ENCODE peak calls at places on chromosome 14, in four cellular contexts. E is activated T-helper 1 cell treated with Interleukin-2 at 50 U/mL for 16 hours, W is EL, K is fibroblast of the aortic adventitia. X is an unnamed sample.

GRCh38 chr14:33780035-33780434 is 170.8 kb downstream of the EGLN3 start:
- DNase-seq in E (no peak), K (no peak), W (no peak), X (no peak)

GRCh38 chr14:38056270-38056669 is 151.4 kb upstream of the SSTR1 start:
- DNase-seq in E (no peak), W (no peak), K (no peak), X (no peak)

GRCh38 chr14:80507292-80507869 is 296.1 kb upstream of the DIO2 start:
- DNase-seq in W (no peak), E (no peak), K (no peak), X (no peak)

GRCh38 chr14:24290746-24291145 is 8.8 kb downstream of the DHRS1 start:
- DNase-seq in W (no peak), E (no peak), K (no peak), X (no peak)

GRCh38 chr14:104558231-104559042 is 21.1 kb upstream of the C14orf180 start:
- DNase-seq in E (no peak), W (no peak), K (no peak), X (no peak)

GRCh38 chr14:73773441-73774243 is 59.5 kb upstream of the PNMA1 start:
- DNase-seq in K (no peak), E (no peak), W (no peak), X (no peak)

GRCh38 chr14:94904636-94905035 is 134.7 kb upstream of the GSC start:
- DNase-seq in E (no peak), W (peak), K (peak), X (no peak)

GRCh38 chr14:31336646-31337045 is 83.7 kb downstream of the HEATR5A start:
- DNase-seq in W (peak), E (no peak), K (peak), X (no peak)

GRCh38 chr14:22849212-22849819 is 12.9 kb downstream of the MMP14 start:
- DNase-seq in W (no peak), K (peak), E (no peak), X (no peak)

GRCh38 chr14:96748371-96748770 is 48.8 kb upstream of the VRK1 start:
- DNase-seq in W (no peak), E (no peak), K (no peak), X (no peak)

GRCh38 chr14:38125484-38125912 is 82.2 kb upstream of the SSTR1 start:
- DNase-seq in K (no peak), W (no peak), E (no peak), X (no peak)

GRCh38 chr14:64119535-64119934 is 174.6 kb downstream of the ESR2 start:
- DNase-seq in E (no peak), W (no peak), K (no peak), X (no peak)

GRCh38 chr14:61927521-61927920 is 165.3 kb downstream of the SNAPC1 start:
- DNase-seq in W (peak), K (peak), E (no peak), X (no peak)

GRCh38 chr14:79500489-79500888 is 710.8 kb downstream of the DIO2 start:
- DNase-seq in E (no peak), K (no peak), W (no peak), X (no peak)

GRCh38 chr14:96001866-96002510 is 37.2 kb upstream of the C14orf132 start:
- DNase-seq in E (no peak), K (no peak), W (peak), X (no peak)

GRCh38 chr14:104384776-104385071 is 194.8 kb upstream of the C14orf180 start:
- DNase-seq in E (no peak), W (no peak), K (no peak), X (no peak)

GRCh38 chr14:99524804-99525698 is 43.8 kb downstream of the CCNK start:
- DNase-seq in W (peak), E (no peak), K (peak), X (no peak)

GRCh38 chr14:67668559-67668958 is 5.9 kb downstream of the VTI1B start:
- DNase-seq in E (no peak), K (no peak), W (no peak), X (no peak)

GRCh38 chr14:73264896-73265720 is 27.8 kb downstream of the PAPLN start:
- DNase-seq in W (no peak), E (no peak), K (no peak), X (no peak)

GRCh38 chr14:34113051-34113511 is 162.2 kb upstream of the EGLN3 start:
- DNase-seq in W (peak), K (peak), E (no peak), X (no peak)

GRCh38 chr14:72594099-72594901 is 299.6 kb downstream of the DPF3 start:
- DNase-seq in W (no peak), E (no peak), K (no peak), X (no peak)

GRCh38 chr14:106883218-106883692 is 1356.9 kb downstream of the TMEM121 start:
- DNase-seq in K (no peak), E (no peak), W (peak), X (no peak)

GRCh38 chr14:20797159-20797558 is 5.5 kb downstream of the RNASE1 start:
- DNase-seq in W (no peak), E (no peak), K (no peak), X (no peak)

GRCh38 chr14:54446201-54446693 is 5.1 kb upstream of the CNIH1 start:
- DNase-seq in E (no peak), K (peak), W (no peak), X (no peak)

GRCh38 chr14:105267820-105268548 is 19.7 kb downstream of the BTBD6 start:
- DNase-seq in K (no peak), W (no peak), E (no peak), X (no peak)

GRCh38 chr14:52922059-52922458 is 28.8 kb downstream of the FERMT2 start:
- DNase-seq in K (no peak), W (no peak), E (no peak), X (no peak)

GRCh38 chr14:36057452-36058142 is 118.9 kb downstream of the PTCSC3 start:
- DNase-seq in E (no peak), W (no peak), K (no peak), X (no peak)

GRCh38 chr14:103519837-103520212 is 2.8 kb downstream of the CKB start:
- DNase-seq in W (no peak), K (no peak), E (no peak), X (no peak)

GRCh38 chr14:100780246-100780645 is 45.7 kb upstream of the MEG3 start:
- DNase-seq in W (no peak), E (no peak), K (no peak), X (no peak)

GRCh38 chr14:59679872-59680271 is 103.3 kb upstream of the CCDC175 start:
- DNase-seq in W (no peak), E (no peak), K (peak), X (no peak)

GRCh38 chr14:69708586-69709169 is 58.3 kb upstream of the SRSF5 start:
- DNase-seq in E (no peak), K (no peak), W (no peak), X (no peak)

GRCh38 chr14:96502621-96503251 is 554 bp downstream of the PAPOLA start:
- DNase-seq in E (no peak), W (peak), K (peak), X (peak)

GRCh38 chr14:45807187-45807586 is 554.2 kb upstream of the MIS18BP1 start:
- DNase-seq in K (no peak), E (no peak), W (no peak), X (no peak)

GRCh38 chr14:24612186-24612585 is 2.7 kb upstream of the GZMH start:
- DNase-seq in K (no peak), E (no peak), W (no peak), X (no peak)

GRCh38 chr14:21191809-21192446 is 36.1 kb upstream of the OR5AU1 start:
- DNase-seq in K (no peak), W (peak), E (peak), X (no peak)

GRCh38 chr14:70045296-70045695 is 143.5 kb downstream of the SLC8A3 start:
- DNase-seq in W (peak), K (peak), E (no peak), X (no peak)

GRCh38 chr14:100428727-100429126 is 105.6 kb downstream of the SLC25A47 start:
- DNase-seq in K (no peak), W (peak), E (no peak), X (no peak)

GRCh38 chr14:71588028-71588427 is 344.2 kb upstream of the RGS6 start:
- DNase-seq in W (peak), E (no peak), K (peak), X (no peak)